ENCODE peak calls at places on chromosomes 11 and 22, in five cellular contexts. One of them, this sample, is unnamed.
A peak's percentile ranks its signal among the peaks of the same experiment; 100 is the strongest.

GRCh38 chr11:128419012-128419767 is 168.2 kb downstream of the ETS1 start:
- DNase-seq in stimulated activated CD4-positive, alpha-beta T cell treated with anti-CD3 and anti-CD28 coated beads, TNF-alpha, amount 100 ng/mL, for 1 hour: no peak
- DNase-seq in nephron progenitor cell: no peak
- DNase-seq in activated naive CD4-positive, alpha-beta T cell treated with anti-CD3 and anti-CD28 coated beads, Interleukin-2, amount 50 U/mL, for 72 hours: no peak
- DNase-seq in EL: peak; percentile 41
- DNase-seq in this sample: no peak

GRCh38 chr11:24233041-24233440 is 263.8 kb upstream of the LUZP2 start:
- DNase-seq in EL: no peak
- DNase-seq in stimulated activated CD4-positive, alpha-beta T cell treated with anti-CD3 and anti-CD28 coated beads, TNF-alpha, amount 100 ng/mL, for 1 hour: no peak
- DNase-seq in nephron progenitor cell: no peak
- DNase-seq in activated naive CD4-positive, alpha-beta T cell treated with anti-CD3 and anti-CD28 coated beads, Interleukin-2, amount 50 U/mL, for 72 hours: no peak
- DNase-seq in this sample: no peak

GRCh38 chr22:30252411-30253204 is 6.0 kb upstream of the LIF start:
- DNase-seq in nephron progenitor cell: no peak
- DNase-seq in EL: no peak
- DNase-seq in stimulated activated CD4-positive, alpha-beta T cell treated with anti-CD3 and anti-CD28 coated beads, TNF-alpha, amount 100 ng/mL, for 1 hour: no peak
- DNase-seq in activated naive CD4-positive, alpha-beta T cell treated with anti-CD3 and anti-CD28 coated beads, Interleukin-2, amount 50 U/mL, for 72 hours: no peak
- DNase-seq in this sample: no peak

GRCh38 chr11:62501432-62501891 is 45.1 kb downstream of the AHNAK start:
- DNase-seq in activated naive CD4-positive, alpha-beta T cell treated with anti-CD3 and anti-CD28 coated beads, Interleukin-2, amount 50 U/mL, for 72 hours: no peak
- DNase-seq in nephron progenitor cell: peak; percentile 20
- DNase-seq in EL: no peak
- DNase-seq in stimulated activated CD4-positive, alpha-beta T cell treated with anti-CD3 and anti-CD28 coated beads, TNF-alpha, amount 100 ng/mL, for 1 hour: no peak
- DNase-seq in this sample: no peak

GRCh38 chr11:106925245-106925644 is 93.0 kb downstream of the GUCY1A2 start:
- DNase-seq in EL: peak; percentile 7
- DNase-seq in activated naive CD4-positive, alpha-beta T cell treated with anti-CD3 and anti-CD28 coated beads, Interleukin-2, amount 50 U/mL, for 72 hours: no peak
- DNase-seq in stimulated activated CD4-positive, alpha-beta T cell treated with anti-CD3 and anti-CD28 coated beads, TNF-alpha, amount 100 ng/mL, for 1 hour: no peak
- DNase-seq in nephron progenitor cell: no peak
- DNase-seq in this sample: no peak

GRCh38 chr11:62487698-62488551 is 58.7 kb downstream of the AHNAK start:
- DNase-seq in activated naive CD4-positive, alpha-beta T cell treated with anti-CD3 and anti-CD28 coated beads, Interleukin-2, amount 50 U/mL, for 72 hours: no peak
- DNase-seq in nephron progenitor cell: no peak
- DNase-seq in EL: no peak
- DNase-seq in stimulated activated CD4-positive, alpha-beta T cell treated with anti-CD3 and anti-CD28 coated beads, TNF-alpha, amount 100 ng/mL, for 1 hour: no peak
- DNase-seq in this sample: no peak

GRCh38 chr11:118145285-118146227 is 7.1 kb downstream of the SCN4B start:
- DNase-seq in EL: peak; percentile 67
- DNase-seq in stimulated activated CD4-positive, alpha-beta T cell treated with anti-CD3 and anti-CD28 coated beads, TNF-alpha, amount 100 ng/mL, for 1 hour: peak; percentile 64
- DNase-seq in nephron progenitor cell: peak; percentile 93
- DNase-seq in activated naive CD4-positive, alpha-beta T cell treated with anti-CD3 and anti-CD28 coated beads, Interleukin-2, amount 50 U/mL, for 72 hours: peak; percentile 92
- DNase-seq in this sample: peak; percentile 98

GRCh38 chr11:59145534-59145933 is 2.9 kb downstream of the FAM111A start:
- DNase-seq in stimulated activated CD4-positive, alpha-beta T cell treated with anti-CD3 and anti-CD28 coated beads, TNF-alpha, amount 100 ng/mL, for 1 hour: no peak
- DNase-seq in activated naive CD4-positive, alpha-beta T cell treated with anti-CD3 and anti-CD28 coated beads, Interleukin-2, amount 50 U/mL, for 72 hours: no peak
- DNase-seq in EL: peak; percentile 46
- DNase-seq in nephron progenitor cell: no peak
- DNase-seq in this sample: no peak

GRCh38 chr11:1846453-1846932 is 6.4 kb upstream of the LSP1 start:
- DNase-seq in EL: no peak
- DNase-seq in nephron progenitor cell: no peak
- DNase-seq in stimulated activated CD4-positive, alpha-beta T cell treated with anti-CD3 and anti-CD28 coated beads, TNF-alpha, amount 100 ng/mL, for 1 hour: no peak
- DNase-seq in activated naive CD4-positive, alpha-beta T cell treated with anti-CD3 and anti-CD28 coated beads, Interleukin-2, amount 50 U/mL, for 72 hours: no peak
- DNase-seq in this sample: no peak

GRCh38 chr22:46108564-46109473 is 41.5 kb upstream of the PPARA start:
- DNase-seq in activated naive CD4-positive, alpha-beta T cell treated with anti-CD3 and anti-CD28 coated beads, Interleukin-2, amount 50 U/mL, for 72 hours: no peak
- DNase-seq in EL: peak; percentile 63
- DNase-seq in stimulated activated CD4-positive, alpha-beta T cell treated with anti-CD3 and anti-CD28 coated beads, TNF-alpha, amount 100 ng/mL, for 1 hour: no peak
- DNase-seq in nephron progenitor cell: peak; percentile 39
- DNase-seq in this sample: no peak

GRCh38 chr11:35794850-35795249 is 132.3 kb downstream of the TRIM44 start:
- DNase-seq in EL: peak; percentile 92
- DNase-seq in nephron progenitor cell: no peak
- DNase-seq in stimulated activated CD4-positive, alpha-beta T cell treated with anti-CD3 and anti-CD28 coated beads, TNF-alpha, amount 100 ng/mL, for 1 hour: no peak
- DNase-seq in activated naive CD4-positive, alpha-beta T cell treated with anti-CD3 and anti-CD28 coated beads, Interleukin-2, amount 50 U/mL, for 72 hours: no peak
- DNase-seq in this sample: no peak

GRCh38 chr11:5809905-5810792 is 1.4 kb downstream of the OR52N2 start:
- DNase-seq in stimulated activated CD4-positive, alpha-beta T cell treated with anti-CD3 and anti-CD28 coated beads, TNF-alpha, amount 100 ng/mL, for 1 hour: no peak
- DNase-seq in nephron progenitor cell: no peak
- DNase-seq in EL: no peak
- DNase-seq in activated naive CD4-positive, alpha-beta T cell treated with anti-CD3 and anti-CD28 coated beads, Interleukin-2, amount 50 U/mL, for 72 hours: no peak
- DNase-seq in this sample: no peak

GRCh38 chr11:123450593-123450992 is 20.5 kb downstream of the GRAMD1B start:
- DNase-seq in nephron progenitor cell: no peak
- DNase-seq in stimulated activated CD4-positive, alpha-beta T cell treated with anti-CD3 and anti-CD28 coated beads, TNF-alpha, amount 100 ng/mL, for 1 hour: no peak
- DNase-seq in EL: peak; percentile 55
- DNase-seq in activated naive CD4-positive, alpha-beta T cell treated with anti-CD3 and anti-CD28 coated beads, Interleukin-2, amount 50 U/mL, for 72 hours: no peak
- DNase-seq in this sample: no peak

This sample was measured in GM19239.